ENCODE peak calls at places on chromosomes 3 and 15, in six cellular contexts. X is testis, C is astrocyte of the spinal cord, D is AG10803, F is retinal pigment epithelial cell, R is GM06990. K is an unnamed sample.

GRCh38 chr3:125165189-125165947 is 47.2 kb downstream of the SLC12A8 start:
- DNase-seq in X (peak; percentile 78), C (peak; percentile 46), D (peak; percentile 45), F (no peak), R (no peak), K (no peak)

GRCh38 chr3:130905551-130905950 is 11.7 kb downstream of the ATP2C1 start:
- DNase-seq in X (no peak), C (peak; percentile 22), D (peak; percentile 64), F (no peak), R (no peak), K (peak; percentile 56)

GRCh38 chr15:29100486-29101000 is 169.1 kb downstream of the NSMCE3 start:
- DNase-seq in X (no peak), C (no peak), D (no peak), F (no peak), R (no peak), K (no peak)

GRCh38 chr3:186239321-186239720 is 122.7 kb downstream of the DGKG start:
- DNase-seq in X (no peak), C (peak; percentile 24), D (no peak), F (no peak), R (no peak), K (no peak)

GRCh38 chr15:52417501-52417900 is 111.2 kb downstream of the MYO5A start:
- DNase-seq in X (no peak), C (peak; percentile 33), D (peak; percentile 72), F (no peak), R (no peak), K (peak; percentile 20)

GRCh38 chr3:69761896-69762789 is 22.9 kb downstream of the MITF start:
- DNase-seq in X (no peak), C (peak; percentile 70), D (peak; percentile 77), F (no peak), R (no peak), K (no peak)

GRCh38 chr15:73754461-73754860 is 1.3 kb upstream of the INSYN1 start:
- DNase-seq in X (peak; percentile 38), C (no peak), D (no peak), F (no peak), R (no peak), K (no peak)

GRCh38 chr15:64630403-64631107 is 144.8 kb downstream of the RBPMS2 start:
- DNase-seq in X (no peak), C (no peak), D (no peak), F (no peak), R (no peak), K (no peak)

GRCh38 chr3:159139326-159139725 is 337.5 kb downstream of the MFSD1 start:
- DNase-seq in X (no peak), C (no peak), D (no peak), F (no peak), R (no peak), K (no peak)

GRCh38 chr3:122271246-122271898 is 53.7 kb upstream of the CSTA start:
- DNase-seq in X (no peak), C (no peak), D (no peak), F (no peak), R (no peak), K (no peak)

GRCh38 chr3:16399473-16399872 is 114.0 kb downstream of the RFTN1 start:
- DNase-seq in X (peak; percentile 34), C (peak; percentile 76), D (peak; percentile 79), F (no peak), R (no peak), K (peak; percentile 57)

GRCh38 chr15:55481842-55482241 is 26.2 kb downstream of the DNAAF4 start:
- DNase-seq in X (no peak), C (no peak), D (no peak), F (no peak), R (no peak), K (no peak)

DNA sequence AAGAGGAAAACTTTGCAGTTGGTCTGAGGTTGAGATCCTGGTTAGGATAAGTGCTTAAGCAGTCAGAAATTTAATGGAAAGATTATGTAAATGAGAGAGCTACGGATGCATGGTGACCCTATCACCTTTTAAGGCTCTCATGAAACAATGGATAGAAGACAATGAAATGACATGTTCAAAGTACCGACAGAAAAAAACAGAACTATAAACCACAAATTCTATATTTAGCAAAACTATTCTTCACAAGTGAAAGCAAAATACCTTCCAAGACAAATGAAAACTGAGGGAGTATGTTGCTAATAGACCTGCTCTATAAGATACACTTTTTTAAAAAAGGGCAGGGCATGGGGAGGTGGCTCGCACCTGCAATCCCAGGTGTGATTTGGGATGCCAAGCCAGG is 32.2 kb downstream of the DNAAF4 start:
- DNase-seq in X (no peak), C (no peak), D (no peak), F (no peak), R (peak; percentile 47), K (no peak)
- H3K4me3 ChIP-seq in X (no peak overlapping the region), C (no peak overlapping the region), D (no peak overlapping the region), F (no peak overlapping the region), R (no peak overlapping the region), K (no peak overlapping the region)

GRCh38 chr3:27630892-27631291 is 91.2 kb downstream of the EOMES start:
- DNase-seq in X (no peak), C (peak; percentile 40), D (peak; percentile 36), F (no peak), R (no peak), K (no peak)

GRCh38 chr3:27629381-27629780 is 92.7 kb downstream of the EOMES start:
- DNase-seq in X (no peak), C (no peak), D (no peak), F (no peak), R (no peak), K (no peak)

GRCh38 chr3:27628029-27628750 is 93.9 kb downstream of the EOMES start:
- DNase-seq in X (no peak), C (no peak), D (no peak), F (no peak), R (no peak), K (peak; percentile 40)

GRCh38 chr3:27633224-27633545 is 88.9 kb downstream of the EOMES start:
- DNase-seq in X (peak; percentile 58), C (no peak), D (peak; percentile 70), F (peak; percentile 2), R (no peak), K (no peak)

GRCh38 chr3:27632431-27633223 is 89.5 kb downstream of the EOMES start:
- DNase-seq in X (peak; percentile 67), C (peak; percentile 69), D (peak; percentile 59), F (peak; percentile 26), R (peak; percentile 51), K (no peak)
- H3K4me3 ChIP-seq in X (peak overlapping the region; percentile 60), C (peak overlapping the region; percentile 46), D (peak overlapping the region; percentile 65), F (peak overlapping the region; percentile 61), R (peak overlapping the region; percentile 16), K (peak overlapping the region; percentile 45)

GRCh38 chr15:93231261-93231939 is 142.4 kb upstream of the RGMA start:
- DNase-seq in X (no peak), C (no peak), D (no peak), F (no peak), R (no peak), K (no peak)
- H3K4me3 ChIP-seq in X (no peak overlapping the region), C (no peak overlapping the region), D (no peak overlapping the region), F (no peak overlapping the region), R (no peak overlapping the region), K (no peak overlapping the region)

GRCh38 chr3:153400641-153401040 is 238.6 kb downstream of the RAP2B start:
- DNase-seq in X (no peak), C (no peak), D (no peak), F (no peak), R (no peak), K (no peak)

GRCh38 chr3:153396581-153396980 is 234.6 kb downstream of the RAP2B start:
- DNase-seq in X (no peak), C (peak; percentile 28), D (no peak), F (no peak), R (no peak), K (no peak)

GRCh38 chr3:153404157-153404556 is 242.1 kb downstream of the RAP2B start:
- DNase-seq in X (no peak), C (no peak), D (peak; percentile 4), F (no peak), R (no peak), K (no peak)

GRCh38 chr3:153397806-153398205 is 235.8 kb downstream of the RAP2B start:
- DNase-seq in X (no peak), C (no peak), D (no peak), F (no peak), R (no peak), K (no peak)

GRCh38 chr3:153399636-153400035 is 237.6 kb downstream of the RAP2B start:
- DNase-seq in X (no peak), C (no peak), D (no peak), F (no peak), R (peak; percentile 15), K (no peak)
- H3K4me3 ChIP-seq in X (no peak overlapping the region), C (no peak overlapping the region), D (no peak overlapping the region), F (no peak overlapping the region), R (no peak overlapping the region), K (no peak overlapping the region)

DNA sequence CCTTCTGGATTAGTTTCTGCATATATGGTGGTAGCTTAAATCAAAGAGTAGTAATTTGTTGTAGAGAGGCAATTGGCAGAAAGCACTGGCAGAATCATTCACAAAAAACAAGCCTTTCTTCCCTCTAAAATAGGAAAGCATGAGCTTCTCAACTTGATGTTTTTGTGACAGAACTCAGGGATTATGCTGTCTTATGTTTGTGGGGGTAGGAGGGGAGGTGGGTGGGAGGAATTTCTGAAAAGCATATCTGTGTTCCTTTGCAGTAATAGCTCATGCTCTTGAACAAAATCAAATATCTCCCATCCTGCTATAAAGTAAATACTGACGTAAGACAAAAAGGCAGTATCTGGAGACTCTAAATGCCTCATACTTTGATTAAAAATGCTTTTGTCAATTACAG is 754.1 kb downstream of the TUSC7 start:
- DNase-seq in X (no peak), C (no peak), D (no peak), F (no peak), R (no peak), K (no peak)
- H3K4me3 ChIP-seq in X (no peak overlapping the region), C (no peak overlapping the region), D (no peak overlapping the region), F (no peak overlapping the region), R (no peak overlapping the region), K (no peak overlapping the region)

DNA sequence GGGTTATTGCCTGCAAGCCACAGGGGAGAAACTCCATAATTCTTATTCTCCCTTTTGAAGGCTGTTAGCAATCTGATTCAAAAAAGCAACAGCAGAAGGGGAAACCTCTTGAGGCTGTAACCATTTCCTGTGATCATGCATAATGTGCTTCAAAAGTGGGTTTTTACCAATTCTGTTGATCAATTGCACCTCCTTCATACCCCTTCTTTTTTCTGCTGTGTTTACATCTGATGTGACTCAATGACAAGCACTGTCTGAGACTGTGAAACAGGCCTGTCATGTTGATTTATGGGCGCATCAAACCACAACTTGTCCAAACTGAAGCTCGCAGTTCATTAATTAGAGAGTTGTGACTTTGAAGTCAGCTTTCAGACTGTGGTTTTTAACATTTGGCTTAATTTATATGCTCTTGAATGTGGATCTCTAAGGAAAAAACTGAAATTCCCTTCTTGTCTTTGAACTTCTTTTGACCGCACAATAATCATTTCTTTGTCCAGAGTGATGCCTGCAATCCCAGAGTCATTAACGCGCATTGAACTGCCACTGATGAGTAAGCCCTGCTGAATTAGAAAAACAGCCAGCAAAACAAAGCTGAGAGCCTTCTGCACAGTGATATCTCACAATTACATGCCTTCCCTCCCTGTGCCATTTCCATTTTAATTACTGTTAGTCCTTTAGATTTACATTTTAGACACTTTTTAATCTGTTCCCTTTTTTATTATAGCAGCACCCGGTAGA is 532.8 kb downstream of the FOXP1 start:
- DNase-seq in X (no peak), C (peak; percentile 87), D (peak; percentile 58), F (no peak), R (no peak), K (no peak)
- H3K4me3 ChIP-seq in X (no peak overlapping the region), C (no peak overlapping the region), D (no peak overlapping the region), F (no peak overlapping the region), R (no peak overlapping the region), K (no peak overlapping the region)

K was measured in HFF-Myc.